ENCODE peak calls at places on chromosomes 7 and 10, in six cellular contexts. I is astrocyte of the spinal cord, X is spleen, B is foreskin keratinocyte, Q is Calu3, J is foreskin fibroblast. W is an unnamed sample.

GRCh38 chr7:86784765-86785164 is 141.1 kb downstream of the GRM3 start:
- DNase-seq in X (no peak), Q (no peak), B (no peak), J (no peak), I (no peak), W (no peak)

GRCh38 chr7:157294773-157295172 is 42.0 kb upstream of the DNAJB6 start:
- DNase-seq in X (no peak), I (no peak), B (no peak), J (no peak), Q (no peak), W (no peak)

GRCh38 chr10:127349737-127350136 is 153.3 kb upstream of the INSYN2A start:
- DNase-seq in Q (no peak), J (no peak), X (no peak), B (no peak), I (peak; percentile 32), W (no peak)

GRCh38 chr7:157550300-157551275 is 213.8 kb downstream of the DNAJB6 start:
- DNase-seq in I (no peak), X (peak; percentile 68), B (no peak), J (no peak), Q (no peak), W (no peak)

GRCh38 chr10:117318909-117319308 is 56.3 kb downstream of the PDZD8 start:
- DNase-seq in I (peak; percentile 20), X (no peak), B (no peak), J (no peak), Q (no peak), W (no peak)

GRCh38 chr7:140316165-140316661 is 82.1 kb downstream of the SLC37A3 start:
- DNase-seq in I (peak; percentile 59), J (peak; percentile 65), B (peak; percentile 93), Q (peak; percentile 58), X (no peak), W (peak; percentile 58)

GRCh38 chr10:50788951-50789904 is 49.5 kb downstream of the ASAH2B start:
- DNase-seq in Q (peak; percentile 11), B (no peak), I (peak; percentile 42), J (peak; percentile 14), X (no peak), W (no peak)

GRCh38 chr10:24951201-24952145 is 933 bp downstream of the PRTFDC1 start:
- DNase-seq in J (no peak), X (no peak), Q (peak; percentile 20), I (no peak), B (no peak), W (no peak)

GRCh38 chr7:7913506-7913905 is 55.1 kb upstream of the GLCCI1 start:
- DNase-seq in Q (no peak), I (no peak), J (peak; percentile 27), B (no peak), X (no peak), W (no peak)

GRCh38 chr7:139976055-139976837 is 86.5 kb downstream of the PARP12 start:
- DNase-seq in J (no peak), B (no peak), X (no peak), Q (no peak), I (no peak), W (no peak)

GRCh38 chr10:48511855-48512191 is 93.0 kb downstream of the ARHGAP22 start:
- DNase-seq in I (no peak), B (no peak), J (no peak), Q (no peak), X (peak; percentile 70), W (no peak)

GRCh38 chr7:101941481-101942383 is 124.3 kb downstream of the CUX1 start:
- DNase-seq in B (peak; percentile 81), I (peak; percentile 85), J (peak; percentile 54), X (no peak), Q (peak; percentile 36), W (no peak)

GRCh38 chr10:12130237-12130872 is 878 bp downstream of the SEC61A2 start:
- DNase-seq in B (peak; percentile 40), Q (peak; percentile 39), X (peak; percentile 36), J (peak; percentile 65), I (peak; percentile 76), W (no peak)

GRCh38 chr10:21076381-21076780 is 179.3 kb upstream of the NEBL start:
- DNase-seq in I (no peak), Q (no peak), X (no peak), B (no peak), J (no peak), W (no peak)

GRCh38 chr7:129189661-129190310 is 1.4 kb downstream of the SMO start:
- DNase-seq in B (no peak), Q (no peak), X (no peak), I (no peak), J (no peak), W (no peak)

GRCh38 chr7:129501760-129502707 is at the start of gene SMKR1:
- DNase-seq in Q (peak; percentile 69), J (peak; percentile 50), I (peak; percentile 36), B (no peak), X (peak; percentile 98), W (peak; percentile 53)

GRCh38 chr7:3738964-3739363 is 437.9 kb downstream of the SDK1 start:
- DNase-seq in J (no peak), Q (no peak), I (peak; percentile 8), B (no peak), X (no peak), W (no peak)

GRCh38 chr10:34124522-34125035 is 690.5 kb downstream of the PARD3 start:
- DNase-seq in X (no peak), I (peak; percentile 70), J (peak; percentile 75), Q (peak; percentile 81), B (no peak), W (no peak)

GRCh38 chr7:76108540-76109233 is 60.8 kb downstream of the MDH2 start:
- DNase-seq in B (no peak), I (peak; percentile 33), Q (no peak), X (no peak), J (no peak), W (no peak)

GRCh38 chr10:59905066-59905734 is 1.2 kb downstream of the CCDC6 start:
- DNase-seq in Q (peak; percentile 37), I (no peak), B (no peak), X (peak; percentile 86), J (peak; percentile 10), W (no peak)

GRCh38 chr10:130963052-130963393 is 348.5 kb downstream of the TCERG1L start:
- DNase-seq in B (no peak), Q (no peak), J (no peak), X (no peak), I (no peak), W (no peak)

GRCh38 chr7:115008465-115009114 is 86.7 kb downstream of the MDFIC start:
- DNase-seq in X (no peak), I (peak; percentile 43), B (no peak), Q (no peak), J (peak; percentile 50), W (no peak)

GRCh38 chr7:111858331-111858730 is 296.0 kb upstream of the IMMP2L start:
- DNase-seq in B (no peak), J (no peak), Q (no peak), X (no peak), I (no peak), W (no peak)

GRCh38 chr10:86936661-86937501 is 20.5 kb downstream of the MMRN2 start:
- DNase-seq in X (no peak), Q (no peak), I (peak; percentile 55), B (no peak), J (peak; percentile 47), W (no peak)

GRCh38 chr7:13099197-13099795 is 411.9 kb downstream of the ARL4A start:
- DNase-seq in B (peak; percentile 56), I (peak; percentile 45), Q (no peak), X (no peak), J (no peak), W (no peak)

GRCh38 chr7:135512135-135512887 is 2.4 kb upstream of the CNOT4 start:
- DNase-seq in J (no peak), I (peak; percentile 58), Q (peak; percentile 51), X (no peak), B (peak; percentile 26), W (no peak)

GRCh38 chr10:74103560-74104248 is 46.9 kb downstream of the AP3M1 start:
- DNase-seq in J (peak; percentile 26), I (peak; percentile 47), B (no peak), Q (peak; percentile 21), X (no peak), W (no peak)

GRCh38 chr7:108455524-108455832 is 758 bp downstream of the NRCAM start:
- DNase-seq in I (no peak), B (no peak), X (peak; percentile 73), Q (peak; percentile 8), J (no peak), W (no peak)

GRCh38 chr10:114322344-114322743 is 82.0 kb downstream of the AFAP1L2 start:
- DNase-seq in J (no peak), X (no peak), I (no peak), Q (no peak), B (no peak), W (no peak)

GRCh38 chr10:113007821-113008220 is 57.8 kb downstream of the TCF7L2 start:
- DNase-seq in I (no peak), B (no peak), Q (no peak), X (no peak), J (no peak), W (no peak)

GRCh38 chr7:150357277-150357676 is 11.3 kb upstream of the REPIN1 start:
- DNase-seq in Q (no peak), J (no peak), I (no peak), B (no peak), X (peak; percentile 84), W (no peak)

GRCh38 chr10:129929343-129930297 is 34.5 kb downstream of the EBF3 start:
- DNase-seq in J (no peak), I (no peak), Q (no peak), X (peak; percentile 30), B (no peak), W (no peak)
- TF ChIP-seq CTCF in J (no peak), I (no peak), Q (no peak), X (no peak), B (no peak), W (no peak)

DNA sequence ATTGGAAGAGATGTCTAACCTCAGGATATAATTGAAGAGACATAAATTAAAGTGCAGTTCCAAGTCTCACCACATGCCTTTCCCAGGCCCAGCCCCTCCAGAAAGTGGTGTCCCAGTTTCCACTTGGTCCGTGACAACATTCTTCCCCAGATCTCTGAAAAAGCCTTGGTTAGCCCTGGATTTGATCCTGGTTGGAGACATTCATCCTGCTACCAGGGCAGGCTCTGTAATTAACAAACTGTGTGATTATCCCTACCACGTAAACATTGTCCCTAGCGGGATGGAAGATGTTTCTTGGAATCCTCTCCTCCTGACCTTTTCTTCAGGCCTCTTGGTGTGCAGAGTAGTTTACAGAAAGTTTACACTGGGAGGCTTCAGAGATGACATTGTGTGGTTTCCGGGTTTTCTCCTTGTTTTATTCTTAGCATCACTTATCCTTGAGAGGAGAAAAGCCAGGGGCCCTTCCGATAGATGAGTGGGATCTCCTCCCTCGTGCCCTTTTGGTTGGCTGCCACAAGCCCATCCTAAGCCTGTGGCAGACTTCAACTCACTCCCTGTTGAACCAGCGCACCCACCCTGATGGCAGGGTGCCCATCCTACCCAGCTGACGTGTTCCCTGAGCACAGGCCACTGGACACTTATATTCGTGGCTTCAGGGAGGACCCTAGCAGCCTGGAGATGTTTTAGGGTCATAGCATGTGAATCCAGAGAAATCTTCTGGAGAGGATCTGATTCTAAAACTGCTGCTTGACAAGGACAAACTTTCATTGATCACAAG is 83.9 kb downstream of the COL13A1 start:
- DNase-seq in B (no peak), I (no peak), X (no peak), Q (no peak), J (no peak), W (no peak)
- TF ChIP-seq CTCF in B (peak; percentile 44), I (peak; percentile 47), X (peak; percentile 26), Q (peak; percentile 26), J (peak; percentile 24), W (no peak)

GRCh38 chr10:116272497-116273221 is at the start of gene GFRA1:
- DNase-seq in I (no peak), X (no peak), Q (no peak), J (peak; percentile 2), B (no peak), W (no peak)
- TF ChIP-seq CTCF in I (no peak), X (no peak), Q (no peak), J (no peak), B (no peak), W (no peak)

GRCh38 chr7:9502269-9502668 is 1068.9 kb downstream of the NXPH1 start:
- DNase-seq in B (no peak), X (no peak), Q (no peak), I (no peak), J (no peak), W (no peak)
- TF ChIP-seq CTCF in B (no peak), X (no peak), Q (no peak), I (no peak), J (no peak), W (no peak)